ENCODE peak calls at places on chromosomes 7 and 10, in ten cellular contexts. O is stimulated activated CD8-positive, alpha-beta memory T cell treated with anti-CD3 and anti-CD28 coated beads, Interleukin-4, amount 100 ng/mL, for 4 hours; M is NCI-H1105; U is stimulated activated CD4-positive, alpha-beta T cell treated with anti-CD3 and anti-CD28 coated beads, Interleukin-1b, Interleukin-23, amount 100 ng/mL, for 1 hour; W is amniotic epithelial cell; Z is GM13977; K is thyroid gland; C is effector CD4-positive, alpha-beta T cell; R is RWPE1; S is amygdala. F is an unnamed sample.

GRCh38 chr10:123944661-123945060 is 53.1 kb upstream of the CPXM2 start:
- DNase-seq in O (no peak), M (no peak), U (no peak), W (no peak), Z (no peak), K (no peak), C (no peak), R (no peak), S (no peak), F (no peak)

GRCh38 chr10:93115661-93116383 is 42.1 kb downstream of the CYP26A1 start:
- DNase-seq in O (peak), M (no peak), U (peak), W (peak), Z (peak), K (peak), C (peak), R (peak), S (peak), F (peak)

GRCh38 chr7:1101580-1102431 is 13.9 kb downstream of the GPER1 start:
- DNase-seq in O (no peak), M (no peak), U (no peak), W (no peak), Z (no peak), K (peak), C (no peak), R (no peak), S (no peak), F (no peak)

GRCh38 chr7:130943981-130944380 is 210.0 kb upstream of the KLF14 start:
- DNase-seq in O (no peak), M (no peak), U (no peak), W (no peak), Z (no peak), K (no peak), C (no peak), R (no peak), S (no peak), F (no peak)

GRCh38 chr10:132521466-132522102 is 16.0 kb upstream of the INPP5A start:
- DNase-seq in O (no peak), M (no peak), U (no peak), W (no peak), Z (no peak), K (no peak), C (no peak), R (no peak), S (no peak), F (no peak)

GRCh38 chr10:78577673-78578072 is 491.1 kb upstream of the ZMIZ1 start:
- DNase-seq in O (no peak), M (no peak), U (no peak), W (no peak), Z (no peak), K (no peak), C (no peak), R (no peak), S (no peak), F (no peak)

GRCh38 chr10:11483189-11484148 is 128.0 kb downstream of the USP6NL start:
- DNase-seq in O (no peak), M (no peak), U (no peak), W (no peak), Z (no peak), K (no peak), C (no peak), R (no peak), S (no peak), F (no peak)

GRCh38 chr7:29434405-29434804 is 129.2 kb upstream of the PRR15 start:
- DNase-seq in O (no peak), M (no peak), U (no peak), W (no peak), Z (no peak), K (no peak), C (no peak), R (no peak), S (no peak), F (no peak)

GRCh38 chr7:18390523-18390907 is 105.0 kb upstream of the HDAC9 start:
- DNase-seq in O (no peak), M (no peak), U (no peak), W (no peak), Z (no peak), K (no peak), C (no peak), R (no peak), S (no peak), F (no peak)

GRCh38 chr7:65475734-65476319 is 102.2 kb downstream of the ZNF92 start:
- DNase-seq in O (no peak), M (no peak), U (no peak), W (peak), Z (no peak), K (no peak), C (no peak), R (peak), S (no peak), F (no peak)

GRCh38 chr7:112192236-112193154 is 13.7 kb downstream of the DOCK4 start:
- DNase-seq in O (no peak), M (no peak), U (no peak), W (peak), Z (no peak), K (no peak), C (no peak), R (peak), S (no peak), F (peak)

GRCh38 chr7:142807855-142808460 is 37.2 kb downstream of the PRSS2 start:
- DNase-seq in O (no peak), M (no peak), U (no peak), W (peak), Z (no peak), K (no peak), C (peak), R (no peak), S (no peak), F (no peak)

GRCh38 chr10:97188234-97188847 is 2.6 kb upstream of the SLIT1 start:
- DNase-seq in O (no peak), M (peak), U (no peak), W (no peak), Z (no peak), K (peak), C (no peak), R (no peak), S (no peak), F (no peak)

GRCh38 chr7:20310963-20311742 is 19.5 kb upstream of the ITGB8 start:
- DNase-seq in O (no peak), M (no peak), U (no peak), W (peak), Z (no peak), K (no peak), C (no peak), R (no peak), S (no peak), F (peak)

GRCh38 chr7:4164556-4164955 is 517.5 kb upstream of the FOXK1 start:
- DNase-seq in O (no peak), M (no peak), U (no peak), W (no peak), Z (no peak), K (no peak), C (no peak), R (no peak), S (no peak), F (no peak)

GRCh38 chr10:44249490-44249889 is 135.4 kb downstream of the CXCL12 start:
- DNase-seq in O (no peak), M (no peak), U (no peak), W (no peak), Z (no peak), K (no peak), C (no peak), R (no peak), S (no peak), F (no peak)

GRCh38 chr7:99042957-99043356 is 101.0 kb downstream of the SMURF1 start:
- DNase-seq in O (no peak), M (no peak), U (no peak), W (peak), Z (no peak), K (no peak), C (no peak), R (no peak), S (no peak), F (no peak)

GRCh38 chr10:45353176-45353575 is 20.8 kb upstream of the ALOX5 start:
- DNase-seq in O (no peak), M (no peak), U (no peak), W (no peak), Z (peak), K (peak), C (no peak), R (no peak), S (no peak), F (no peak)

GRCh38 chr7:149254181-149254858 is 7.7 kb upstream of the ZNF783 start:
- DNase-seq in O (no peak), M (no peak), U (no peak), W (no peak), Z (no peak), K (no peak), C (no peak), R (no peak), S (no peak), F (no peak)

GRCh38 chr10:79063071-79063491 is 5.7 kb upstream of the ZMIZ1 start:
- DNase-seq in O (no peak), M (no peak), U (no peak), W (no peak), Z (no peak), K (no peak), C (no peak), R (no peak), S (no peak), F (no peak)

GRCh38 chr10:112964482-112964881 is 14.4 kb downstream of the TCF7L2 start:
- DNase-seq in O (no peak), M (no peak), U (no peak), W (no peak), Z (no peak), K (no peak), C (no peak), R (no peak), S (no peak), F (no peak)

GRCh38 chr10:21092683-21093524 is 195.8 kb upstream of the NEBL start:
- DNase-seq in O (no peak), M (no peak), U (no peak), W (peak), Z (no peak), K (no peak), C (no peak), R (peak), S (no peak), F (no peak)

GRCh38 chr7:27184342-27185012 is 555 bp downstream of the HOXA11 start:
- DNase-seq in O (no peak), M (peak), U (no peak), W (no peak), Z (peak), K (no peak), C (no peak), R (no peak), S (no peak), F (no peak)

GRCh38 chr7:86762129-86762528 is 118.4 kb downstream of the GRM3 start:
- DNase-seq in O (no peak), M (no peak), U (no peak), W (no peak), Z (no peak), K (no peak), C (no peak), R (no peak), S (no peak), F (no peak)

GRCh38 chr7:22269963-22270362 is 87.0 kb downstream of the RAPGEF5 start:
- DNase-seq in O (no peak), M (peak), U (no peak), W (no peak), Z (no peak), K (no peak), C (no peak), R (no peak), S (no peak), F (peak)

GRCh38 chr7:101567231-101567630 is 61.9 kb downstream of the MYL10 start:
- DNase-seq in O (no peak), M (peak), U (no peak), W (no peak), Z (no peak), K (no peak), C (no peak), R (no peak), S (no peak), F (no peak)

GRCh38 chr7:149728491-149729375 is 44.7 kb downstream of the ZNF467 start:
- DNase-seq in O (no peak), M (no peak), U (no peak), W (no peak), Z (no peak), K (no peak), C (no peak), R (no peak), S (no peak), F (no peak)

GRCh38 chr10:83991986-83992753 is 147.1 kb upstream of the GHITM start:
- DNase-seq in O (no peak), M (peak), U (no peak), W (peak), Z (peak), K (peak), C (no peak), R (no peak), S (no peak), F (peak)

GRCh38 chr10:51999089-51999488 is 299.7 kb upstream of the CSTF2T start:
- DNase-seq in O (no peak), M (no peak), U (no peak), W (no peak), Z (no peak), K (no peak), C (no peak), R (no peak), S (no peak), F (no peak)

GRCh38 chr10:126930506-126931458 is 25.6 kb downstream of the DOCK1 start:
- DNase-seq in O (no peak), M (no peak), U (no peak), W (peak), Z (no peak), K (peak), C (no peak), R (no peak), S (no peak), F (no peak)

GRCh38 chr10:66943590-66943989 is 17.8 kb downstream of the LRRTM3 start:
- DNase-seq in O (no peak), M (no peak), U (no peak), W (no peak), Z (no peak), K (no peak), C (no peak), R (no peak), S (no peak), F (no peak)

GRCh38 chr10:97849491-97850402 is at the start of gene GOLGA7B:
- DNase-seq in O (peak), M (peak), U (no peak), W (peak), Z (peak), K (peak), C (peak), R (peak), S (no peak), F (peak)

GRCh38 chr7:14690075-14690474 is 212.5 kb downstream of the DGKB start:
- DNase-seq in O (no peak), M (no peak), U (no peak), W (no peak), Z (no peak), K (no peak), C (no peak), R (no peak), S (no peak), F (no peak)

GRCh38 chr10:132363921-132364593 is 32.1 kb downstream of the LRRC27 start:
- DNase-seq in O (no peak), M (no peak), U (no peak), W (peak), Z (peak), K (no peak), C (no peak), R (no peak), S (peak), F (no peak)

GRCh38 chr10:133131754-133132710 is 28.0 kb upstream of the KNDC1 start:
- DNase-seq in O (no peak), M (no peak), U (no peak), W (no peak), Z (no peak), K (peak), C (no peak), R (no peak), S (no peak), F (no peak)

GRCh38 chr10:103333934-103334520 is 16.9 kb downstream of the PCGF6 start:
- DNase-seq in O (no peak), M (no peak), U (no peak), W (peak), Z (peak), K (no peak), C (no peak), R (peak), S (no peak), F (no peak)

GRCh38 chr7:128131701-128132100 is 100.5 kb upstream of the LRRC4 start:
- DNase-seq in O (no peak), M (no peak), U (no peak), W (no peak), Z (no peak), K (no peak), C (no peak), R (no peak), S (no peak), F (no peak)

GRCh38 chr7:81637527-81637926 is 132.3 kb downstream of the HGF start:
- DNase-seq in O (no peak), M (no peak), U (no peak), W (no peak), Z (no peak), K (no peak), C (no peak), R (no peak), S (no peak), F (no peak)

GRCh38 chr7:134690614-134691504 is 44.2 kb downstream of the BPGM start:
- DNase-seq in O (no peak), M (no peak), U (no peak), W (peak), Z (no peak), K (no peak), C (no peak), R (no peak), S (peak), F (peak)

GRCh38 chr10:71395621-71396020 is 1.1 kb upstream of the CDH23 start:
- DNase-seq in O (no peak), M (no peak), U (no peak), W (no peak), Z (no peak), K (no peak), C (no peak), R (no peak), S (no peak), F (peak)

F was measured in trophoblast cell.